ENCODE peak calls at places on chromosomes 16 and 17, in ten cellular contexts. X, T, E, H, B, C, I, Q, D and K are unnamed samples.

GRCh38 chr17:72126575-72127486 is 6.0 kb downstream of the SOX9 start:
- DNase-seq in X (no peak), T (no peak), E (no peak), H (no peak), B (peak), C (no peak), I (no peak), Q (peak), D (no peak), K (no peak)

GRCh38 chr17:29575511-29576213 is 7.2 kb downstream of the TP53I13 start:
- DNase-seq in X (no peak), T (no peak), E (no peak), H (no peak), B (no peak), C (no peak), I (no peak), Q (no peak), D (no peak), K (no peak)

GRCh38 chr16:2365895-2366294 is 25.4 kb upstream of the ABCA3 start:
- DNase-seq in X (no peak), T (no peak), E (no peak), H (no peak), B (peak), C (no peak), I (no peak), Q (peak), D (no peak), K (no peak)

GRCh38 chr17:60766778-60767190 is 89.1 kb downstream of the BCAS3 start:
- DNase-seq in X (no peak), T (no peak), E (peak), H (no peak), B (no peak), C (no peak), I (no peak), Q (no peak), D (no peak), K (no peak)

GRCh38 chr16:70658921-70659320 is 12.6 kb downstream of the IL34 start:
- DNase-seq in X (peak), T (no peak), E (no peak), H (no peak), B (no peak), C (no peak), I (no peak), Q (no peak), D (no peak), K (no peak)

GRCh38 chr16:51085271-51085670 is 65.8 kb downstream of the SALL1 start:
- DNase-seq in X (no peak), T (no peak), E (no peak), H (no peak), B (no peak), C (no peak), I (no peak), Q (no peak), D (no peak), K (no peak)

GRCh38 chr16:89171216-89172170 is at the start of gene CDH15:
- DNase-seq in X (peak), T (peak), E (peak), H (peak), B (peak), C (peak), I (peak), Q (peak), D (peak), K (peak)

GRCh38 chr16:73152731-73153130 is 104.8 kb upstream of the ZFHX3 start:
- DNase-seq in X (peak), T (no peak), E (no peak), H (peak), B (no peak), C (no peak), I (no peak), Q (no peak), D (no peak), K (no peak)

GRCh38 chr16:2498531-2499253 is 15.1 kb upstream of the ATP6V0C start:
- DNase-seq in X (no peak), T (peak), E (no peak), H (no peak), B (no peak), C (no peak), I (no peak), Q (peak), D (peak), K (no peak)

GRCh38 chr17:14014647-14015046 is 54.7 kb upstream of the COX10 start:
- DNase-seq in X (no peak), T (no peak), E (no peak), H (no peak), B (no peak), C (no peak), I (no peak), Q (no peak), D (no peak), K (no peak)

GRCh38 chr17:80339731-80340456 is 75.1 kb upstream of the ENDOV start:
- DNase-seq in X (no peak), T (no peak), E (no peak), H (no peak), B (no peak), C (no peak), I (no peak), Q (no peak), D (no peak), K (no peak)

GRCh38 chr17:62111562-62112180 is 46.6 kb upstream of the MED13 start:
- DNase-seq in X (no peak), T (no peak), E (no peak), H (no peak), B (no peak), C (no peak), I (no peak), Q (no peak), D (no peak), K (no peak)

GRCh38 chr17:39261286-39261685 is 35.5 kb upstream of the STAC2 start:
- DNase-seq in X (no peak), T (no peak), E (no peak), H (peak), B (no peak), C (no peak), I (no peak), Q (no peak), D (no peak), K (no peak)

GRCh38 chr16:19607610-19608280 is 52.2 kb downstream of the VPS35L start:
- DNase-seq in X (no peak), T (no peak), E (no peak), H (no peak), B (no peak), C (no peak), I (no peak), Q (no peak), D (no peak), K (no peak)

GRCh38 chr16:49700222-49700927 is 155.5 kb downstream of the ZNF423 start:
- DNase-seq in X (no peak), T (no peak), E (no peak), H (peak), B (peak), C (no peak), I (peak), Q (no peak), D (peak), K (no peak)

GRCh38 chr16:27730703-27731220 is 180.8 kb downstream of the KATNIP start:
- DNase-seq in X (no peak), T (no peak), E (no peak), H (no peak), B (no peak), C (no peak), I (no peak), Q (no peak), D (no peak), K (no peak)

GRCh38 chr16:84024854-84025253 is 17.7 kb downstream of the SLC38A8 start:
- DNase-seq in X (no peak), T (no peak), E (no peak), H (no peak), B (peak), C (no peak), I (peak), Q (peak), D (no peak), K (no peak)

GRCh38 chr16:86202267-86202666 is 303.3 kb downstream of the IRF8 start:
- DNase-seq in X (no peak), T (no peak), E (no peak), H (no peak), B (no peak), C (no peak), I (no peak), Q (no peak), D (no peak), K (no peak)

GRCh38 chr16:88376053-88376834 is 6.5 kb upstream of the ZNF469 start:
- DNase-seq in X (no peak), T (no peak), E (no peak), H (no peak), B (no peak), C (no peak), I (no peak), Q (no peak), D (no peak), K (no peak)

GRCh38 chr16:8935989-8936388 is 27.7 kb downstream of the USP7 start:
- DNase-seq in X (no peak), T (no peak), E (no peak), H (peak), B (no peak), C (no peak), I (no peak), Q (no peak), D (no peak), K (no peak)

GRCh38 chr17:83029571-83029970 is 49.8 kb upstream of the METRNL start:
- DNase-seq in X (peak), T (no peak), E (no peak), H (no peak), B (no peak), C (no peak), I (no peak), Q (no peak), D (no peak), K (no peak)

GRCh38 chr17:55587608-55588139 is 76.4 kb upstream of the SMIM36 start:
- DNase-seq in X (no peak), T (no peak), E (no peak), H (no peak), B (no peak), C (no peak), I (no peak), Q (no peak), D (no peak), K (no peak)

GRCh38 chr16:89586853-89587252 is 11.3 kb downstream of the CPNE7 start:
- DNase-seq in X (no peak), T (no peak), E (no peak), H (no peak), B (no peak), C (no peak), I (no peak), Q (peak), D (no peak), K (no peak)

GRCh38 chr17:74159226-74159840 is 44.1 kb upstream of the RPL38 start:
- DNase-seq in X (peak), T (no peak), E (no peak), H (no peak), B (no peak), C (no peak), I (no peak), Q (no peak), D (no peak), K (no peak)

GRCh38 chr16:68445458-68445857 is 2.9 kb downstream of the SMPD3 start:
- DNase-seq in X (peak), T (no peak), E (peak), H (peak), B (peak), C (peak), I (no peak), Q (peak), D (peak), K (peak)

GRCh38 chr16:9090101-9090959 is 1.1 kb upstream of the HAPSTR1 start:
- DNase-seq in X (peak), T (peak), E (peak), H (peak), B (no peak), C (no peak), I (peak), Q (no peak), D (peak), K (no peak)

GRCh38 chr16:68417711-68418301 is 30.5 kb downstream of the SMPD3 start:
- DNase-seq in X (no peak), T (no peak), E (peak), H (no peak), B (no peak), C (peak), I (no peak), Q (peak), D (peak), K (no peak)

GRCh38 chr17:45302649-45303173 is 14.1 kb downstream of the MAP3K14 start:
- DNase-seq in X (no peak), T (peak), E (peak), H (no peak), B (no peak), C (no peak), I (peak), Q (no peak), D (no peak), K (no peak)

GRCh38 chr17:66268247-66268927 is 34.0 kb upstream of the PRKCA start:
- DNase-seq in X (no peak), T (no peak), E (no peak), H (no peak), B (peak), C (no peak), I (no peak), Q (peak), D (no peak), K (no peak)

GRCh38 chr17:46818929-46819859 is 702 bp upstream of the WNT3 start:
- DNase-seq in X (peak), T (no peak), E (no peak), H (peak), B (peak), C (no peak), I (no peak), Q (no peak), D (no peak), K (no peak)

GRCh38 chr16:69438465-69438864 is 14.0 kb downstream of the CYB5B start:
- DNase-seq in X (no peak), T (no peak), E (no peak), H (no peak), B (no peak), C (no peak), I (no peak), Q (no peak), D (no peak), K (no peak)

GRCh38 chr17:60247836-60248461 is 98.2 kb downstream of the CA4 start:
- DNase-seq in X (no peak), T (no peak), E (no peak), H (no peak), B (no peak), C (no peak), I (no peak), Q (no peak), D (no peak), K (no peak)

GRCh38 chr17:14373587-14374259 is 72.8 kb downstream of the HS3ST3B1 start:
- DNase-seq in X (no peak), T (no peak), E (no peak), H (no peak), B (no peak), C (no peak), I (no peak), Q (peak), D (no peak), K (no peak)